ENCODE peak calls at places on chromosomes 7 and 10, in seven cellular contexts. F is Peyer's patch, S is dorsolateral prefrontal cortex, I is adrenal gland, N is spleen, D is K562, H is cardiac fibroblast. Y is an unnamed sample.

GRCh38 chr10:7563368-7563767 is 103.4 kb downstream of the ITIH5 start:
- DNase-seq in F (peak; percentile 23), S (no peak), I (peak; percentile 35), N (no peak), D (no peak), H (no peak), Y (peak; percentile 19)

GRCh38 chr7:146185844-146186243 is 69.2 kb downstream of the CNTNAP2 start:
- DNase-seq in F (no peak), S (no peak), I (no peak), N (no peak), D (no peak), H (peak; percentile 2), Y (peak; percentile 48)

GRCh38 chr7:144786522-144786921 is 49.3 kb downstream of the TPK1 start:
- DNase-seq in F (no peak), S (no peak), I (no peak), N (no peak), D (no peak), H (no peak), Y (peak; percentile 4)

GRCh38 chr7:28296571-28297483 is 115.5 kb upstream of the CREB5 start:
- DNase-seq in F (no peak), S (no peak), I (peak; percentile 16), N (no peak), D (peak; percentile 33), H (peak; percentile 62), Y (peak; percentile 57)

GRCh38 chr10:50393784-50394183 is 142.5 kb upstream of the ASAH2 start:
- DNase-seq in F (no peak), S (no peak), I (peak; percentile 35), N (no peak), D (peak; percentile 40), H (peak; percentile 68), Y (peak; percentile 67)

GRCh38 chr7:91263359-91264082 is 712 bp upstream of the FZD1 start:
- DNase-seq in F (no peak), S (peak; percentile 29), I (peak; percentile 50), N (peak; percentile 75), D (peak; percentile 64), H (no peak), Y (no peak)

GRCh38 chr10:103800789-103801540 is 54.4 kb downstream of the SH3PXD2A start:
- DNase-seq in F (peak; percentile 30), S (peak; percentile 60), I (no peak), N (no peak), D (no peak), H (no peak), Y (no peak)

GRCh38 chr10:44668336-44668735 is 242.8 kb upstream of the TMEM72 start:
- DNase-seq in F (no peak), S (no peak), I (no peak), N (no peak), D (no peak), H (no peak), Y (no peak)

GRCh38 chr7:45638916-45639315 is 64.7 kb downstream of the ADCY1 start:
- DNase-seq in F (no peak), S (no peak), I (no peak), N (no peak), D (no peak), H (no peak), Y (no peak)

GRCh38 chr7:83148776-83149175 is 13.9 kb downstream of the PCLO start:
- DNase-seq in F (no peak), S (no peak), I (no peak), N (no peak), D (no peak), H (peak; percentile 66), Y (peak; percentile 79)

GRCh38 chr10:132885451-132886210 is 56.7 kb downstream of the CFAP46 start:
- DNase-seq in F (no peak), S (peak; percentile 9), I (no peak), N (peak; percentile 59), D (no peak), H (no peak), Y (no peak)

GRCh38 chr7:132386249-132386681 is 190.0 kb downstream of the PLXNA4 start:
- DNase-seq in F (no peak), S (no peak), I (no peak), N (peak; percentile 69), D (no peak), H (no peak), Y (no peak)

GRCh38 chr7:99525713-99526440 is 21.4 kb downstream of the ZKSCAN5 start:
- DNase-seq in F (no peak), S (no peak), I (no peak), N (no peak), D (no peak), H (peak; percentile 10), Y (peak; percentile 30)

GRCh38 chr7:873367-874002 is 2.9 kb upstream of the GET4 start:
- DNase-seq in F (peak; percentile 61), S (peak; percentile 82), I (peak; percentile 84), N (peak; percentile 92), D (peak; percentile 86), H (peak; percentile 86), Y (peak; percentile 89)

GRCh38 chr7:30977222-30977621 is 13.5 kb downstream of the GHRHR start:
- DNase-seq in F (no peak), S (peak; percentile 1), I (no peak), N (no peak), D (no peak), H (no peak), Y (no peak)

GRCh38 chr7:90412458-90413184 is 9.4 kb downstream of the CLDN12 start:
- DNase-seq in F (no peak), S (no peak), I (no peak), N (no peak), D (peak; percentile 15), H (peak; percentile 29), Y (peak; percentile 29)

DNA sequence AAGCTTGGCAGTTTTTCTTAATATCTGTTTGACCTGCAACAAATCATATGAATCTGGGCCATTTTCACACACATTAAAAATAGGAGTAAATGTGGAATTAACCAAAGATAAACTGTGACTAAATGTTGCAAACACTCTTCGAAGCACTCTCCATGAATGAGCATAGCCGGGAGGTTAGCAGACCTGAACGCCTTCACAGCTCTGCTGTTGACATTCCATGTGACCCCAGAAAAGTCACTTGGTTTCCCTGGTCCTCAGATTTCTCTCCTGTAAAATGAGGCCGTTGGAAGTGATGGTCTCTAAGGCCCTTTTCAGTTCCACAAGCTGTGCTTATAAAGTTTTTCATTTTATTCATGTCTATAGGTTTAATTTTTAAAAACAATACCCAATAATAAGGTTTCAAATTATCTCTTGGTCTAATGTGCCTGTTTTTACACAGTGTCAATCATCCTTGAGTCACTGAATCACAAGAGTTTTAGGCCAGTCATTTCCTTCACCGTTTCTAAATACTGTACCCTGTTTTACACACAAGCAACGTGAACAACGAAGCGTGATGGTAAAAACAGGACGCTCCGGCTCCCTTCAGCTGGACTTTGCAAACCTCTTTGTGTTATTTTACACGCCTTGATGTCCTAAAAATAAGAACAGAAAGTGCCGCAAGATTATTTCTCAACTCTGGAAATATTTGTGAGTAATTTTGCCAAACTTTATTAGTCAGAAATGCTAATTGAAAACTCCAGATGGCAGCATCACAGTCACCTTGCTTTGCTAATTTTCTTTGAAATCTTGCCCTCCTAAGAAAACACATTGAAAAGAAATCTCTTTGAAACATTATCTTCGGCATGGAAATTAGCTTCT is 38.6 kb upstream of the MET start:
- DNase-seq in F (no peak), S (no peak), I (no peak), N (no peak), D (no peak), H (peak; percentile 80), Y (peak; percentile 72)
- H3K4me3 ChIP-seq in F (no peak overlapping the region), S (no peak overlapping the region), I (no peak overlapping the region), N (no peak overlapping the region), D (no peak overlapping the region), H (no peak overlapping the region), Y (no peak overlapping the region)

DNA sequence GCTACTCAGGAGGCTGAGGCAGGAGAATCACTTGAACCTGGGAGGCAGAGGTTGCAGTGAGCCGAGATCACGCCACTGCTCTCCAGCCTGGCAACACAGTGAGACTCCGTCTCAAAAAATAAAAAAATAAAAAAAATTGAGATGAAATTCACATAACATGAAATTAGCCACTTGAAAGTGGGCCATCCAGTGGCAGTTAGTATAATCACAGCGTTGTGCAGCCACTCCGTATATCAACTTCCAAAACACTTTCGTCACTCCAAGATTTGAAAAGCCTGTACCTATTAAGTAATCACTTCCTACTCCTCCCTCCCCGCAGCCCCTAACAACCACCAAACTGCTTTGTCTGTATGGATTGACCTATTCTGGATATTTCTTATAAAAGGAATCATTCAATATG is 20.7 kb upstream of the CACUL1 start:
- DNase-seq in F (no peak), S (no peak), I (no peak), N (no peak), D (no peak), H (peak; percentile 27), Y (peak; percentile 35)
- TF ChIP-seq CTCF in F (no peak), S (no peak), I (peak; percentile 51), N (no peak), D (peak; percentile 14), H (peak; percentile 13), Y (peak; percentile 46)

DNA sequence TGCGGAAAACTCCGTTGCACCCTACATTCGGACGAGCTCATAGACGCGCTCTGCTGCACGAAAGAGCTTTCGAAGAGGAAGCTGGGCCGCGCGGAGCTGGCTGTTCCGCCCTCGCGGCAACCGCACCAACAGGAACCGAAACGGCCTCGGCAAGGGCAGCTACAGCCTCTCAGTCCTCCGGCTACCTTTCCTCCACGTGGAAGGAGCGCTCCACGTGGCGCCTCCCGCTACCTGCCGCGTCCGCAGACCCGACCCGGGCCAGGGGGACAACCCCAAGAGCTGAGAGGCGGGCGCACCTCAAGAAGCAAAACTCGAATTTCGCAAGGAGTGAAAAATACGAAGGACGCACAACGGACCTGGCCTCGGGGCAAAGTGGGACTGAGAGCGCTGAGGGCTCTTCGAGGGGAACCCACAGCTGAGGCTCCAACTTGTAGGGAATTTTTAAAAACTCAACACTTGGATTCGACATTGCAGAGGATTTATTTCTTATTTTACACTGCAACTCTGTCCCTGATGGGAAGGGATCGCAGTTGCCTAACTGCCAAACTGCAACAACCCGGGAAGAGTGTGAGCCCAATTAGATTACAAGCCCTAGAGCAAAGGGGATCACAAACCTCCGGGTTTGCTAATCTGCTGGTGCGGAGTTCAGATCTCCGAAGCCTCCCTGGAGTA is 1.4 kb downstream of the HPSE2 start:
- DNase-seq in F (peak; percentile 54), S (no peak), I (peak; percentile 25), N (peak; percentile 94), D (peak; percentile 10), H (peak; percentile 56), Y (peak; percentile 47)
- H3K4me3 ChIP-seq in F (peak overlapping the region; percentile 17), S (peak overlapping the region; percentile 55), I (no peak overlapping the region), N (peak overlapping the region; percentile 22), D (no peak overlapping the region), H (peak overlapping the region; percentile 47), Y (peak overlapping the region; percentile 48)

DNA sequence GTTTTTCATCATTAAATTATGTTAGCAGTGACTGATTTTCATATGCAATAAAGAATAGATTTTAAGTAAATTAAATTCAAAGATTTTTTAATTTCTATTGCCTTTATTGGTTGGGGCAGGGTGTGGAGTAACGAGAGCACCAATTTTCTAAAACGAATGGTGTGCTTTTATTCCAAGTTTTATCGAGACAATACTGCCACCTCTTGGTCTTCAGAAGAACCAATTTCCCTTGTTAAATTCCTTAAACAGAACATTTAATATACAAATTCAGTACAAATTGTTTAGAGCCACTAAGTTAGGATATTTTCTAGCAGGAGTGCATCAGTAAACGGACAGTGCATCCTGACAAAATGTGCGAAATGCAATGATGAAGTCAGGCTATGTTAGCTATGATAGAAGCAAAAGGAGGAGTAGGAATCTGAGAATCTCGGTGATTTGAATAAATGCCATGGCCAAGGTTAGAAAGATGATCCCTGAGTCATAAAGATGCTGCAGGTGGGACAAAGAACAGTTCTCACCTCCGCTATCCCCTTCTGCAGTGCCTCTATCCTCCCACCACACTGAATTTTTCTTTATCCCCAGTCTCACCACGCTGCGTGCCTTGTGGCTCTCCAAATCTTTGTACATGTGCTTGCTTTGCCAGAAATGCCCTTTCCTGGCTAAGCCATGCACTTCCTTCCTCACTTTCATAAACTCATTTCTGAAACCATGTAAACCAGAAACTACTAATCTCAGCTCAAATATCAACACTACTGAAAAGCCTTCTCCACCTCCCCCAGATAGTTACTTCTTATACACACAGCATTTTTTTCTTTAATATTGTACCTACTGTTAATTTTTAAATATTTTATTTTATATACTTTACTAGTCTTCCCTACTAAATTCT is 31.9 kb upstream of the AGBL3 start:
- DNase-seq in F (no peak), S (no peak), I (no peak), N (no peak), D (peak; percentile 35), H (peak; percentile 65), Y (peak; percentile 71)
- TF ChIP-seq CTCF in F (peak; percentile 29), S (peak; percentile 70), I (peak; percentile 71), N (peak; percentile 66), D (peak; percentile 64), H (peak; percentile 26), Y (peak; percentile 53)